ENCODE peak calls at places on chromosomes 11 and 22, in four cellular contexts. B is spleen, H is heart right ventricle, R is fibroblast of lung. C is an unnamed sample.

GRCh38 chr11:32888805-32889204 is 3.8 kb upstream of the QSER1 start:
- DNase-seq in R (peak; percentile 62), H (no peak), B (no peak), C (peak; percentile 34)

GRCh38 chr11:59138643-59139042 is 4.0 kb upstream of the FAM111A start:
- DNase-seq in R (no peak), B (no peak), H (no peak), C (no peak)

GRCh38 chr11:70569173-70569890 is 171.0 kb downstream of the CTTN start:
- DNase-seq in H (no peak), R (no peak), B (peak; percentile 64), C (no peak)

GRCh38 chr11:128157423-128158298 is 429.7 kb downstream of the ETS1 start:
- DNase-seq in B (no peak), H (peak; percentile 54), R (peak; percentile 87), C (peak; percentile 41)

GRCh38 chr11:77035580-77035979 is 1.4 kb downstream of the B3GNT6 start:
- DNase-seq in B (no peak), H (no peak), R (no peak), C (no peak)

GRCh38 chr11:63020671-63021255 is 5.1 kb upstream of the SLC22A8 start:
- DNase-seq in H (no peak), R (no peak), B (no peak), C (no peak)

GRCh38 chr11:65553301-65554001 is 4.7 kb downstream of the LTBP3 start:
- DNase-seq in H (no peak), R (no peak), B (peak; percentile 88), C (no peak)

GRCh38 chr11:121741954-121742361 is 289.2 kb upstream of the SORL1-AS1 start:
- DNase-seq in B (no peak), H (peak; percentile 81), R (peak; percentile 78), C (no peak)

GRCh38 chr11:9053631-9054030 is 37.8 kb downstream of the SCUBE2 start:
- DNase-seq in B (no peak), H (no peak), R (peak; percentile 22), C (peak; percentile 6)

GRCh38 chr11:22199243-22199642 is 6.4 kb downstream of the ANO5 start:
- DNase-seq in H (no peak), R (no peak), B (no peak), C (no peak)

GRCh38 chr11:36044636-36045035 is 100.8 kb downstream of the LDLRAD3 start:
- DNase-seq in B (no peak), R (no peak), H (no peak), C (no peak)

GRCh38 chr11:44484211-44484610 is 81.3 kb upstream of the CD82 start:
- DNase-seq in B (no peak), H (peak; percentile 11), R (no peak), C (no peak)

GRCh38 chr11:61325649-61326414 is 7.1 kb downstream of the DDB1 start:
- DNase-seq in R (peak; percentile 22), B (no peak), H (no peak), C (no peak)

GRCh38 chr11:110207089-110207488 is 89.3 kb downstream of the RDX start:
- DNase-seq in B (no peak), H (no peak), R (no peak), C (no peak)
- H3K27ac ChIP-seq in B (no peak overlapping the region), H (no peak overlapping the region), R (no peak overlapping the region), C (no peak overlapping the region)

GRCh38 chr22:21629262-21630149 is at the start of gene YDJC:
- DNase-seq in B (peak; percentile 99), R (peak; percentile 88), H (peak; percentile 92), C (peak; percentile 70)
- TF ChIP-seq CTCF in B (peak; percentile 48), R (peak; percentile 31), H (peak; percentile 47), C (peak; percentile 57)

DNA sequence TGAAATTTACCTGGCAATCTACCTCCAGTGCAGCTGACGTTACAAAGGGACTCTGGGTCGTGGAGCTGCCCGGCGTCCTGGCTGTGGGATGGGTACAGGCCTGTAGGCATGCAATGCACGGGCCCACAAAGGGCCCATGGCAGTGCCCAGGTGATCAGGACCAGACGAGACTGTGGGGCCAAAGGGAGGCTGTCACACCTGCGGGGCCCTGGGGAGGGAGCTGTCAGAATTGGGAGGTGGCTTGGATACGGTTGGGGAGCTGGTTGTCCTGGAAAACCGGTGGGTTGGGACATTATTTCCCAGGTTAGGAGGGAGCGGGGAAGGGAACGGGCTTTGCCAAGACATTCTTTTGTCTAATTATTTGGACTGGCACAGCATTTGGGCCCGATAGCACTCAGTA is 958.5 kb downstream of the BRD1 start:
- DNase-seq in H (no peak), B (peak; percentile 43), R (no peak), C (no peak)
- H3K9me3 ChIP-seq in H (no peaks in the 10 kb centered on the region), B (peaks cover 15% of the 10 kb centered on the region), R (no peaks in the 10 kb centered on the region), C (peaks cover 79% of the 10 kb centered on the region)

GRCh38 chr11:119125849-119126248 is 4.5 kb downstream of the HINFP start:
- DNase-seq in H (no peak), R (no peak), B (no peak), C (no peak)
- H3K27ac ChIP-seq in H (no peak overlapping the region), R (no peak overlapping the region), B (no peak overlapping the region), C (no peak overlapping the region)

GRCh38 chr11:84906995-84907394 is 720.1 kb downstream of the DLG2 start:
- DNase-seq in H (no peak), B (no peak), R (peak; percentile 11), C (peak; percentile 16)
- TF ChIP-seq CTCF in H (no peak), B (no peak), R (no peak), C (no peak)